ENCODE peak calls at places on chromosome 16, in five cellular contexts. X, R, Z, K and V are unnamed samples.

GRCh38 chr16:83651871-83652270 is 155.9 kb upstream of the HSBP1 start:
- DNase-seq in X (no peak), R (no peak), Z (no peak), K (no peak), V (no peak)

GRCh38 chr16:82788225-82788624 is 161.5 kb downstream of the CDH13 start:
- DNase-seq in X (no peak), R (no peak), Z (no peak), K (no peak), V (no peak)

GRCh38 chr16:10637337-10638037 is 57.1 kb upstream of the EMP2 start:
- DNase-seq in X (no peak), R (no peak), Z (no peak), K (no peak), V (no peak)

GRCh38 chr16:88007321-88007731 is 56.1 kb downstream of the BANP start:
- DNase-seq in X (no peak), R (no peak), Z (no peak), K (no peak), V (no peak)

GRCh38 chr16:29237971-29238370 is 168.5 kb downstream of the NPIPB11 start:
- DNase-seq in X (no peak), R (no peak), Z (no peak), K (no peak), V (no peak)

GRCh38 chr16:85200471-85201278 is 88.4 kb upstream of the CIBAR2 start:
- DNase-seq in X (no peak), R (no peak), Z (no peak), K (peak), V (no peak)

GRCh38 chr16:65185379-65185778 is 63.5 kb upstream of the CDH11 start:
- DNase-seq in X (no peak), R (no peak), Z (no peak), K (no peak), V (no peak)

GRCh38 chr16:3580271-3580670 is 3.1 kb upstream of the NLRC3 start:
- DNase-seq in X (no peak), R (no peak), Z (no peak), K (no peak), V (no peak)

GRCh38 chr16:89269805-89270665 is 52.5 kb downstream of the ZNF778 start:
- DNase-seq in X (no peak), R (no peak), Z (no peak), K (peak), V (no peak)

GRCh38 chr16:53668869-53669268 is 34.8 kb downstream of the RPGRIP1L start:
- DNase-seq in X (no peak), R (no peak), Z (no peak), K (no peak), V (no peak)

GRCh38 chr16:53672461-53672860 is 31.2 kb downstream of the RPGRIP1L start:
- DNase-seq in X (no peak), R (no peak), Z (no peak), K (no peak), V (no peak)

GRCh38 chr16:53664724-53665345 is 38.8 kb downstream of the RPGRIP1L start:
- DNase-seq in X (peak), R (no peak), Z (no peak), K (no peak), V (no peak)

GRCh38 chr16:53666816-53667415 is 36.7 kb downstream of the RPGRIP1L start:
- DNase-seq in X (no peak), R (no peak), Z (no peak), K (no peak), V (no peak)
- H3K27ac ChIP-seq in X (no peak), R (no peak), Z (no peak), K (no peak), V (no peak)

GRCh38 chr16:5056347-5056746 is 9.4 kb downstream of the C16orf89 start:
- DNase-seq in X (no peak), R (no peak), Z (peak), K (peak), V (no peak)
- H3K4me3 ChIP-seq in X (no peak), R (no peak), Z (no peak), K (no peak), V (no peak)

GRCh38 chr16:57706717-57707116 is 12.1 kb downstream of the DRC7 start:
- DNase-seq in X (no peak), R (no peak), Z (no peak), K (no peak), V (peak)

GRCh38 chr16:57707331-57707730 is 12.7 kb downstream of the DRC7 start:
- DNase-seq in X (no peak), R (no peak), Z (no peak), K (no peak), V (peak)

GRCh38 chr16:57703416-57704010 is 8.9 kb downstream of the DRC7 start:
- DNase-seq in X (no peak), R (no peak), Z (no peak), K (no peak), V (peak)

GRCh38 chr16:57704011-57704904 is 9.7 kb downstream of the DRC7 start:
- DNase-seq in X (no peak), R (no peak), Z (no peak), K (no peak), V (peak)

DNA sequence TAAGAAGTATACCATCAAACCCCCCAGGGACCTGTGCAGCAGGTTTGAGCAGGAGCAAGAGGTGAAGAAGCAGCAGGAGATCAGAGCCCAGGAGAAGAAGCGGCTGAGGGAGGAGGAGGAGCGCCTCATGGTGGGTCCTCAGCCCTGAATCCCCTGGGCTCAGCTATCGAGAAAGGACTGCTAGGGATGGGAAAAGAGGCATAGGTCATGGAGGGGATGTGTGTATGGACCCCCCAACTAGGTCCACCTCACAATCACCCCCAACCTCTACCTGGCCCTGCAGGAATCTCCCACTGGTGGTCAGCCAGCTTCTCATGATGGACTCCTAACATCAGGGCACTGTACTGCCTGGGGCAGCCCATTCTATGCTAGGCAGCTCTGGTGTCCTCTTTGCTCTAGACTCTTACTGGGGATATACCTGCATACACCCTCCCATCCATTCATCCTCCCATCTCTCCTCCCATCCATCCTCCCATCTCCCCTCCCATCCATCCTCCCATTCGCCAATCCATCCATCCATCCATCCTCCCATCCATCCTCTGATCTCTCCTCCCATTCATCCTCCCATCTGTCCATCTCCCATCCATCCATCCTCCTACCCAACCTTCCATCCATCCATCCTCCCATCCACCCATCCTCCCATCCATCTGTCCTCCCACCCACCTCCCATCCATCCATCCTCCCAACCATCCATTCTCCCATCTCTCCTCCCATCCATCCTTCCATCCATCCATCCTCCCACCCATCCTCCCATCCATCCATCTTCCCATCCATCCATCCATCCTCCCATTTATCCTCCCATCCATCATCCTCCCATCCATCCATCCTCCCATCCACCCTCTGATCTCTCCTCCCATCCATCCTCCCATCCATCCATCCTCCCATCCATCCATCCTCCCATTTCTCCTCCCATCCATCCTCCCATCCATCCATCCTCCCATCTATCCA is 10.6 kb downstream of the DRC7 start:
- DNase-seq in X (no peak), R (no peak), Z (no peak), K (no peak), V (peak)
- H3K27ac ChIP-seq in X (no peak), R (no peak), Z (no peak), K (no peak), V (no peak)

GRCh38 chr16:30896890-30897730 is 696 bp downstream of the CTF1 start:
- DNase-seq in X (peak), R (peak), Z (peak), K (peak), V (peak)
- H3K4me3 ChIP-seq in X (peak), R (no peak), Z (peak), K (no peak), V (peak)